ENCODE peak calls at places on chromosomes 3 and 15, in eight cellular contexts. G, S, Q, B, I, O, R and F are unnamed samples. For H3K36me3, the result is how much of the 10 kb centered on the place peaks cover.

GRCh38 chr3:72179107-72179464 is 394.1 kb upstream of the PROK2 start:
- ATAC-seq in G (no peak), S (no peak), Q (no peak), B (no peak), I (no peak), O (no peak), R (no peak), F (no peak)

GRCh38 chr3:146157325-146158060 is 3.5 kb downstream of the PLOD2 start:
- ATAC-seq in G (no peak), S (no peak), Q (no peak), B (no peak), I (no peak), O (no peak), R (no peak), F (no peak)

GRCh38 chr15:58135511-58136174 is 2.5 kb upstream of the AQP9 start:
- ATAC-seq in G (no peak), S (no peak), Q (no peak), B (no peak), I (peak), O (no peak), R (no peak), F (no peak)

GRCh38 chr3:48518755-48519154 is 14.8 kb upstream of the SHISA5 start:
- ATAC-seq in G (peak), S (no peak), Q (no peak), B (peak), I (no peak), O (no peak), R (no peak), F (no peak)

GRCh38 chr3:31704651-31705179 is 172.0 kb downstream of the STT3B start:
- ATAC-seq in G (peak), S (no peak), Q (peak), B (peak), I (no peak), O (peak), R (peak), F (no peak)

GRCh38 chr3:141660598-141660947 is 77.5 kb upstream of the RNF7 start:
- ATAC-seq in G (no peak), S (peak), Q (peak), B (peak), I (peak), O (peak), R (no peak), F (no peak)

GRCh38 chr3:113377158-113377557 is 64.1 kb downstream of the CFAP44 start:
- ATAC-seq in G (no peak), S (no peak), Q (peak), B (no peak), I (no peak), O (no peak), R (no peak), F (no peak)

GRCh38 chr3:158086776-158087175 is 19.4 kb downstream of the SHOX2 start:
- ATAC-seq in G (no peak), S (no peak), Q (no peak), B (no peak), I (no peak), O (no peak), R (no peak), F (no peak)

GRCh38 chr3:193736616-193737015 is 143.6 kb downstream of the OPA1 start:
- ATAC-seq in G (no peak), S (no peak), Q (no peak), B (no peak), I (peak), O (no peak), R (no peak), F (no peak)

GRCh38 chr15:57094594-57095257 is 176.3 kb downstream of the TCF12 start:
- ATAC-seq in G (no peak), S (no peak), Q (no peak), B (no peak), I (no peak), O (no peak), R (no peak), F (no peak)

GRCh38 chr15:26082833-26083174 is 219.7 kb upstream of the ATP10A start:
- ATAC-seq in G (peak), S (peak), Q (peak), B (peak), I (peak), O (peak), R (no peak), F (no peak)

GRCh38 chr15:44308415-44308814 is 19.9 kb downstream of the GOLM2 start:
- ATAC-seq in G (no peak), S (no peak), Q (no peak), B (no peak), I (no peak), O (no peak), R (no peak), F (no peak)

GRCh38 chr3:127483902-127484591 is 106.5 kb downstream of the TPRA1 start:
- ATAC-seq in G (no peak), S (no peak), Q (no peak), B (no peak), I (no peak), O (no peak), R (no peak), F (no peak)

GRCh38 chr3:118968111-118968510 is 66.5 kb downstream of the IGSF11 start:
- ATAC-seq in G (no peak), S (no peak), Q (no peak), B (no peak), I (no peak), O (no peak), R (no peak), F (no peak)

GRCh38 chr15:40452296-40453090 is 11.7 kb downstream of the BAHD1 start:
- ATAC-seq in G (no peak), S (no peak), Q (no peak), B (peak), I (peak), O (no peak), R (no peak), F (no peak)

GRCh38 chr3:188232676-188233075 is 78.7 kb downstream of the LPP start:
- ATAC-seq in G (peak), S (no peak), Q (no peak), B (no peak), I (no peak), O (no peak), R (no peak), F (no peak)

GRCh38 chr3:53921296-53921695 is 29.6 kb upstream of the SELENOK start:
- ATAC-seq in G (peak), S (no peak), Q (no peak), B (peak), I (no peak), O (no peak), R (peak), F (no peak)

GRCh38 chr3:148131990-148132638 is 565.6 kb upstream of the AGTR1 start:
- ATAC-seq in G (no peak), S (no peak), Q (no peak), B (no peak), I (no peak), O (no peak), R (no peak), F (no peak)

GRCh38 chr3:106795553-106795952 is 581.7 kb upstream of the CCDC54 start:
- ATAC-seq in G (no peak), S (no peak), Q (no peak), B (no peak), I (no peak), O (no peak), R (no peak), F (no peak)

GRCh38 chr3:117651271-117651670 is 941.7 kb downstream of the TUSC7 start:
- ATAC-seq in G (no peak), S (no peak), Q (no peak), B (no peak), I (no peak), O (no peak), R (no peak), F (no peak)

GRCh38 chr15:69321041-69321554 is 22.4 kb downstream of the PAQR5 start:
- ATAC-seq in G (no peak), S (no peak), Q (no peak), B (no peak), I (no peak), O (no peak), R (no peak), F (no peak)

GRCh38 chr15:48560321-48561051 is 85.0 kb downstream of the FBN1 start:
- ATAC-seq in G (peak), S (peak), Q (peak), B (no peak), I (no peak), O (peak), R (no peak), F (peak)

GRCh38 chr15:73789491-73790240 is 36.5 kb upstream of the INSYN1 start:
- ATAC-seq in G (no peak), S (no peak), Q (no peak), B (no peak), I (no peak), O (no peak), R (no peak), F (no peak)

GRCh38 chr3:58151637-58152036 is 59.1 kb downstream of the DNASE1L3 start:
- ATAC-seq in G (no peak), S (peak), Q (peak), B (no peak), I (no peak), O (peak), R (no peak), F (no peak)

GRCh38 chr3:31462050-31462569 is 70.6 kb upstream of the STT3B start:
- ATAC-seq in G (peak), S (no peak), Q (peak), B (no peak), I (peak), O (no peak), R (no peak), F (no peak)

GRCh38 chr3:43435706-43436105 is 149.4 kb downstream of the SNRK start:
- ATAC-seq in G (no peak), S (no peak), Q (no peak), B (no peak), I (no peak), O (no peak), R (no peak), F (no peak)

GRCh38 chr3:190281308-190282051 is 40.8 kb downstream of the CLDN1 start:
- ATAC-seq in G (peak), S (peak), Q (peak), B (no peak), I (no peak), O (peak), R (no peak), F (no peak)

GRCh38 chr3:134608023-134608758 is 42.6 kb downstream of the KY start:
- ATAC-seq in G (no peak), S (no peak), Q (no peak), B (no peak), I (no peak), O (no peak), R (no peak), F (no peak)

GRCh38 chr3:190272747-190273146 is 49.5 kb downstream of the CLDN1 start:
- ATAC-seq in G (no peak), S (no peak), Q (no peak), B (no peak), I (no peak), O (no peak), R (no peak), F (no peak)

GRCh38 chr3:188240189-188240981 is 86.4 kb downstream of the LPP start:
- ATAC-seq in G (no peak), S (peak), Q (no peak), B (no peak), I (no peak), O (peak), R (no peak), F (no peak)

GRCh38 chr3:72427575-72427974 is 420.7 kb downstream of the SHQ1 start:
- ATAC-seq in G (no peak), S (no peak), Q (no peak), B (no peak), I (no peak), O (peak), R (no peak), F (no peak)

GRCh38 chr3:89232155-89232554 is 124.7 kb downstream of the EPHA3 start:
- ATAC-seq in G (no peak), S (no peak), Q (no peak), B (no peak), I (no peak), O (no peak), R (no peak), F (no peak)

GRCh38 chr15:84151205-84151931 is 84.2 kb upstream of the GOLGA6L4 start:
- ATAC-seq in G (no peak), S (no peak), Q (no peak), B (no peak), I (peak), O (no peak), R (no peak), F (no peak)

GRCh38 chr3:79139395-79140060 is 628.3 kb downstream of the ROBO1 start:
- ATAC-seq in G (no peak), S (no peak), Q (no peak), B (no peak), I (no peak), O (no peak), R (no peak), F (no peak)

GRCh38 chr3:28853830-28854229 is 427.0 kb upstream of the RBMS3 start:
- ATAC-seq in G (peak), S (no peak), Q (no peak), B (no peak), I (no peak), O (no peak), R (no peak), F (no peak)

GRCh38 chr15:92903588-92903955 is 3.4 kb downstream of the CHD2 start:
- ATAC-seq in G (no peak), S (no peak), Q (no peak), B (no peak), I (no peak), O (no peak), R (peak), F (no peak)

GRCh38 chr3:180161770-180162169 is 125.0 kb upstream of the PEX5L start:
- ATAC-seq in G (no peak), S (no peak), Q (no peak), B (no peak), I (no peak), O (no peak), R (no peak), F (no peak)

GRCh38 chr3:135229018-135229495 is 434.0 kb downstream of the EPHB1 start:
- ATAC-seq in G (peak), S (peak), Q (peak), B (no peak), I (no peak), O (peak), R (peak), F (no peak)

GRCh38 chr3:5299146-5299545 is 111.6 kb downstream of the EDEM1 start:
- ATAC-seq in G (no peak), S (no peak), Q (no peak), B (no peak), I (no peak), O (no peak), R (no peak), F (no peak)

GRCh38 chr3:5302661-5303060 is 115.2 kb downstream of the EDEM1 start:
- ATAC-seq in G (no peak), S (no peak), Q (no peak), B (no peak), I (no peak), O (no peak), R (no peak), F (no peak)

GRCh38 chr3:5298453-5298852 is 110.9 kb downstream of the EDEM1 start:
- ATAC-seq in G (no peak), S (no peak), Q (no peak), B (no peak), I (no peak), O (no peak), R (no peak), F (no peak)

GRCh38 chr3:5301671-5302297 is 114.3 kb downstream of the EDEM1 start:
- ATAC-seq in G (no peak), S (peak), Q (no peak), B (no peak), I (no peak), O (peak), R (no peak), F (no peak)

DNA sequence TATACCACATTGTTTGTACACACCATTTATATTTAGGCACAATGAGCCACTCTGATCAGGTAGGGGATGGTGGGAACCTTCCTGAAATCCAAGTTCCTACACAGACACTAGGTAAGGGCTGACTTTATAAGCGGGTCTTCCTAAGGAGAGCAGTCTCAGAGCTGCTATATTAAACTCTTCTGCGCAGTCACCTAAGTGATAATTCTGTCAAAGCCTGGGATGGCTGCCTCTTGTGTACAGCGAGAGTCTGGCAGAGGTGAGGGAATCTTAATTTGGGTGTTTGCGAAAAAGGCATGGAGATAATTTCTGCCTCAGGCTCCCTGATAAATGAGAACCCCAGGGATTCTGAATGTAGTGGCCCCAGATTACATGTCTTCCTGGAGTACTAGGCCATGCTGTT is 113.1 kb downstream of the EDEM1 start:
- ATAC-seq in G (no peak), S (peak), Q (no peak), B (no peak), I (no peak), O (peak), R (no peak), F (no peak)
- TF ChIP-seq CTCF in G (no peak), S (no peak), Q (no peak), B (no peak), I (no peak), O (no peak), R (no peak), F (no peak)

GRCh38 chr15:59338414-59338813 is 34.3 kb downstream of the MYO1E start:
- ATAC-seq in G (no peak), S (no peak), Q (no peak), B (no peak), I (no peak), O (no peak), R (no peak), F (no peak)
- H3K36me3 ChIP-seq in G (under half), S (under half), Q (under half), B (under half), I (under half), O (under half), R (under half), F (under half)

GRCh38 chr3:183044547-183045229 is 54.6 kb downstream of the MCCC1 start:
- ATAC-seq in G (no peak), S (no peak), Q (no peak), B (no peak), I (no peak), O (no peak), R (no peak), F (no peak)
- H3K27ac ChIP-seq in G (no peak), S (no peak), Q (no peak), B (no peak), I (no peak), O (no peak), R (no peak), F (no peak)

DNA sequence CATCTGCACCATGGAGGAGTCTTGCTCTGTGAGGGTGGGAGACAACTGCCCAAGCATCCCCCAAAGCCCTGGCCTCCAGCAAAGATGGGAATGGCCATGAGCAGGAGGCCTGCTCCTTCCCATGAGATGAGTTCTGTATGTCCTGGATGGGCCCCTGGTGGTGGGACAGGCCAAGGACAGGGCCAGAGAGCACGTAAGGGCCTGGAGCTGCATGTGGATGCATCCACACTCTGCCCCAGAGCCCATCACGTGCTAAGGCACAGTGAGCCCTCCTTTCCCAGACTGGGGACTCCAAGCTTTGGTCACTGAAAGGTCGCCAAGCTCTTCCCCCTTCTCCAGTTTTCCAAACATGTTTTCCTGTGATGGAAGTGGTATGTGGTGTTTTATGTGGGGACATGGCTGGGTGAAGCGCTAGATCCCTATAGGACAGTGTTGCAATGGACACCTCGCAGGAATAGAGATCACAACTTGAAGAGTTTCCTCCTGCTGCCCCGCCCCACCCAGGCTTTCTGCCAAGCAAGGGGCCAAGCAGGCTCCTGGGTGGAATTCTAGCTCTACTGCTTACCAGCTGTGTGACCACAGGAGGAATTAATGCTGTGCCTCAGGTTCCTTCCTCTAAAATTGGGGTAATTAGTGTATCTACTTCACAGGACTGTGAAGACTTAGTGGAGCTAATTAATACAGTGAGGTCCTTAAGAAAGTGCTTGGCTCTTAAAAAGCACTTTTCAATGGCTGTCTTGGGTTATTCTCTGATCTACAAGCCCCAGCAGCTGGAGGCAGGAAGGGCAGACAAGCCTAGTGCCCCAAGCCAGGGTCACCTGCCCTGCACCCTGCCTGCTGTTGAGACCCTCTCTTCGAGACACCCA is 106.4 kb upstream of the RPL32 start:
- ATAC-seq in G (peak), S (no peak), Q (peak), B (peak), I (peak), O (no peak), R (peak), F (peak)
- TF ChIP-seq CTCF in G (no peak), S (no peak), Q (no peak), B (no peak), I (peak), O (no peak), R (no peak), F (no peak)

GRCh38 chr15:66486887-66487286 is 10.7 kb downstream of the SNAPC5 start:
- ATAC-seq in G (no peak), S (no peak), Q (no peak), B (no peak), I (no peak), O (no peak), R (no peak), F (no peak)
- H3K36me3 ChIP-seq in G (half or more), S (under half), Q (under half), B (under half), I (half or more), O (half or more), R (under half), F (under half)

GRCh38 chr15:75718326-75718725 is 5.7 kb upstream of the CSPG4 start:
- ATAC-seq in G (no peak), S (no peak), Q (no peak), B (no peak), I (no peak), O (no peak), R (no peak), F (peak)
- H3K27ac ChIP-seq in G (no peak), S (no peak), Q (no peak), B (no peak), I (no peak), O (no peak), R (no peak), F (peak)